ENCODE peak calls at places on chromosomes 16 and 17, in six cellular contexts. C is nephron progenitor cell, Y is adrenal gland, R is LNCaP clone FGC, N is A549, K is glutamatergic neuron. G is an unnamed sample.
A peak's percentile ranks its signal among the peaks of the same experiment; 100 is the strongest.

GRCh38 chr17:40443196-40443987 is at the start of gene IGFBP4:
- DNase-seq in C (peak; percentile 87), Y (peak; percentile 74), R (no peak), N (peak; percentile 89), K (peak; percentile 83), G (peak; percentile 79)

GRCh38 chr17:43411369-43411677 is 12.5 kb downstream of the ARL4D start:
- DNase-seq in C (no peak), Y (no peak), R (no peak), N (no peak), K (no peak), G (no peak)

GRCh38 chr17:83064732-83065659 is 14.4 kb upstream of the METRNL start:
- DNase-seq in C (no peak), Y (peak; percentile 17), R (peak; percentile 81), N (no peak), K (peak; percentile 7), G (peak; percentile 75)

GRCh38 chr16:11016993-11017392 is 72.6 kb downstream of the CLEC16A start:
- DNase-seq in C (no peak), Y (peak; percentile 82), R (no peak), N (peak; percentile 56), K (no peak), G (peak; percentile 60)

GRCh38 chr16:2278272-2278608 is 10.3 kb upstream of the RNPS1 start:
- DNase-seq in C (no peak), Y (no peak), R (no peak), N (no peak), K (no peak), G (no peak)

GRCh38 chr17:69058165-69058564 is 2.6 kb downstream of the ABCA9 start:
- DNase-seq in C (no peak), Y (no peak), R (no peak), N (peak; percentile 32), K (no peak), G (no peak)

GRCh38 chr17:82020874-82021727 is 1.6 kb downstream of the CENPX start:
- DNase-seq in C (peak; percentile 70), Y (peak; percentile 78), R (peak; percentile 38), N (peak; percentile 90), K (peak; percentile 79), G (peak; percentile 78)

GRCh38 chr17:1762906-1763829 is 1.3 kb downstream of the SERPINF1 start:
- DNase-seq in C (no peak), Y (no peak), R (no peak), N (peak; percentile 38), K (no peak), G (no peak)

GRCh38 chr16:10754941-10755340 is 11.3 kb downstream of the NUBP1 start:
- DNase-seq in C (no peak), Y (no peak), R (no peak), N (no peak), K (no peak), G (no peak)

GRCh38 chr16:66412182-66412581 is 14.9 kb upstream of the BEAN1 start:
- DNase-seq in C (no peak), Y (no peak), R (no peak), N (no peak), K (no peak), G (no peak)

GRCh38 chr16:81599034-81599744 is 154.6 kb downstream of the CMIP start:
- DNase-seq in C (no peak), Y (no peak), R (peak; percentile 59), N (no peak), K (no peak), G (peak; percentile 69)

GRCh38 chr17:34719569-34719968 is 140.2 kb downstream of the TMEM132E start:
- DNase-seq in C (no peak), Y (no peak), R (no peak), N (no peak), K (no peak), G (no peak)

GRCh38 chr17:41519501-41520224 is 973 bp upstream of the KRT15 start:
- DNase-seq in C (no peak), Y (no peak), R (no peak), N (no peak), K (no peak), G (peak; percentile 60)

GRCh38 chr16:51184702-51185433 is 33.8 kb upstream of the SALL1 start:
- DNase-seq in C (peak; percentile 25), Y (no peak), R (no peak), N (no peak), K (peak; percentile 35), G (no peak)

GRCh38 chr17:61750656-61751055 is 112.7 kb downstream of the BRIP1 start:
- DNase-seq in C (no peak), Y (no peak), R (no peak), N (no peak), K (no peak), G (no peak)

GRCh38 chr16:53888222-53888621 is 184.3 kb downstream of the FTO start:
- DNase-seq in C (no peak), Y (no peak), R (no peak), N (no peak), K (no peak), G (no peak)

GRCh38 chr17:82497483-82498405 is 21.8 kb upstream of the FOXK2 start:
- DNase-seq in C (peak; percentile 54), Y (peak; percentile 58), R (no peak), N (peak; percentile 48), K (peak; percentile 58), G (no peak)

GRCh38 chr16:4097826-4098240 is 18.4 kb downstream of the ADCY9 start:
- DNase-seq in C (no peak), Y (no peak), R (peak; percentile 96), N (peak; percentile 89), K (no peak), G (no peak)

GRCh38 chr16:11181889-11182279 is 74.1 kb downstream of the SOCS1 start:
- DNase-seq in C (no peak), Y (no peak), R (no peak), N (no peak), K (no peak), G (no peak)

GRCh38 chr17:68318103-68318991 is 27.1 kb downstream of the ARSG start:
- DNase-seq in C (no peak), Y (peak; percentile 55), R (no peak), N (peak; percentile 53), K (no peak), G (no peak)

GRCh38 chr17:37291351-37291750 is 84.4 kb upstream of the C17orf78 start:
- DNase-seq in C (no peak), Y (no peak), R (peak; percentile 91), N (no peak), K (no peak), G (no peak)

GRCh38 chr17:17641621-17642409 is 39.4 kb upstream of the RAI1 start:
- DNase-seq in C (peak; percentile 87), Y (peak; percentile 70), R (peak; percentile 54), N (peak; percentile 85), K (peak; percentile 85), G (peak; percentile 79)

GRCh38 chr17:43939886-43940285 is 2.4 kb downstream of the PPY start:
- DNase-seq in C (no peak), Y (no peak), R (no peak), N (no peak), K (no peak), G (no peak)

GRCh38 chr16:13529193-13529982 is 390.6 kb upstream of the ERCC4 start:
- DNase-seq in C (no peak), Y (no peak), R (no peak), N (no peak), K (no peak), G (no peak)

GRCh38 chr17:50259484-50260324 is 14.6 kb upstream of the TMEM92 start:
- DNase-seq in C (no peak), Y (no peak), R (no peak), N (no peak), K (peak; percentile 8), G (no peak)

GRCh38 chr17:9854255-9854654 is 28.5 kb downstream of the GLP2R start:
- DNase-seq in C (no peak), Y (no peak), R (no peak), N (no peak), K (no peak), G (no peak)

GRCh38 chr16:83717814-83718213 is 90.0 kb upstream of the HSBP1 start:
- DNase-seq in C (no peak), Y (no peak), R (no peak), N (no peak), K (no peak), G (no peak)

GRCh38 chr16:77302685-77303084 is 103.5 kb downstream of the SYCE1L start:
- DNase-seq in C (no peak), Y (no peak), R (no peak), N (no peak), K (no peak), G (no peak)

GRCh38 chr17:64538508-64539120 is 31.8 kb downstream of the CEP95 start:
- DNase-seq in C (no peak), Y (no peak), R (no peak), N (no peak), K (no peak), G (no peak)
- TF ChIP-seq CTCF in C (no peak), Y (no peak), R (no peak), N (no peak), K (no peak), G (no peak)

GRCh38 chr17:47975189-47975814 is 4.4 kb downstream of the CDK5RAP3 start:
- DNase-seq in C (no peak), Y (no peak), R (no peak), N (no peak), K (no peak), G (no peak)
- TF ChIP-seq CTCF in C (no peak), Y (no peak), R (no peak), N (no peak), K (no peak), G (no peak)

DNA sequence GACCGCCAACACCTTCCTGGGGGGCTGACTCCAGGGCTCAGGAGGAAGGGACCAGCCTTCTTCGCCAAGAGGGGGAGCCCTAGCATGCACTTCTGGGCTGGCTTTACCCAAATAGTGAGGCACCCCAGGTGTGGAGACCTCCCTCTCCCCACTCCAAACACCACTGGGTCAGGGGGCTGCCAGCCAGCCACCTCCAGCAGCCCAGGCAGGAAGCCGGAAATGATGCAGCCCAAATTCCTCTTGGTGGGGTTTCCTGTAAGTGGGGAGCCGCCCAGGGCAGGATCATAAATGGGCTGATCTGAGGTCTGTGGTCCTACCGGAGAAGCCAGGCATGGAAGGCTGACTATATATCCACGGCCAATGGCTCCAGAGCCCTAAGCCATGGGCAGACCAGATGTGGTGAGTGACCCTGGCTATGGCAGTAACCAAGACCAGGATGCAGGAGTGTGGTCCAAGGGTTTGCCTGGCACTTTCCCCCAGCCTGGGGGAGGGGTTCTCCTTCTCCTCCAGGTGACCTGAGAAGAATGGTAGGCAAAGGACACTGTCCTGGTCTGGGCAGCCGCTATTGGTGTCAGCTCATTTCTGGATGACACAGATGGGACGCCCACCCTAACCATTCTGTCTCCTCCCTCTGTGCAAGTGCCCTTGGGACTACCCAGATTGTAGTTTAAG is 4.2 kb downstream of the GIT1 start:
- DNase-seq in C (peak; percentile 8), Y (peak; percentile 18), R (no peak), N (no peak), K (no peak), G (no peak)
- TF ChIP-seq CTCF in C (no peak), Y (no peak), R (peak; percentile 3), N (peak; percentile 28), K (no peak), G (no peak)

GRCh38 chr17:46877466-46877865 is 26.1 kb downstream of the WNT9B start:
- DNase-seq in C (no peak), Y (no peak), R (no peak), N (no peak), K (no peak), G (no peak)

GRCh38 chr17:46875849-46876352 is 24.5 kb downstream of the WNT9B start:
- DNase-seq in C (no peak), Y (no peak), R (no peak), N (peak; percentile 34), K (no peak), G (no peak)

GRCh38 chr17:46876926-46877325 is 25.5 kb downstream of the WNT9B start:
- DNase-seq in C (no peak), Y (no peak), R (no peak), N (no peak), K (no peak), G (no peak)

GRCh38 chr17:46874906-46875305 is 23.5 kb downstream of the WNT9B start:
- DNase-seq in C (no peak), Y (no peak), R (no peak), N (no peak), K (no peak), G (no peak)

GRCh38 chr17:46876353-46876887 is 25.0 kb downstream of the WNT9B start:
- DNase-seq in C (peak; percentile 17), Y (no peak), R (peak; percentile 97), N (peak; percentile 51), K (no peak), G (no peak)
- TF ChIP-seq CTCF in C (peak; percentile 35), Y (no peak), R (peak; percentile 88), N (peak; percentile 34), K (peak; percentile 17), G (no peak)

G was measured in lung.